ENCODE peak calls at places on chromosomes 4 and X, in six cellular contexts. One of them, this sample, is unnamed. For H3F3A, the result is how much of the 10 kb centered on the place peaks cover.

GRCh38 chrX:23334871-23335599 is 386 bp downstream of the PTCHD1 start:
- DNase-seq in neural progenitor cell: peak
- DNase-seq in PC-3: no peak
- DNase-seq in MM.1S: no peak
- DNase-seq in GM23338: peak
- DNase-seq in PC-9: no peak
- DNase-seq in this sample: no peak

GRCh38 chr4:10611673-10612072 is 72.9 kb downstream of the CLNK start:
- DNase-seq in PC-9: peak
- DNase-seq in neural progenitor cell: no peak
- DNase-seq in GM23338: no peak
- DNase-seq in PC-3: peak
- DNase-seq in MM.1S: no peak
- DNase-seq in this sample: peak

GRCh38 chr4:110998308-110998707 is 375.4 kb upstream of the PITX2 start:
- DNase-seq in PC-3: no peak
- DNase-seq in neural progenitor cell: no peak
- DNase-seq in PC-9: no peak
- DNase-seq in MM.1S: no peak
- DNase-seq in GM23338: no peak
- DNase-seq in this sample: no peak

GRCh38 chr4:7939377-7940108 is at the start of gene AFAP1:
- DNase-seq in neural progenitor cell: peak
- DNase-seq in GM23338: peak
- DNase-seq in MM.1S: no peak
- DNase-seq in PC-9: peak
- DNase-seq in PC-3: peak
- DNase-seq in this sample: peak

GRCh38 chr4:113222431-113222979 is 173.1 kb downstream of the ANK2 start:
- DNase-seq in GM23338: peak
- DNase-seq in neural progenitor cell: peak
- DNase-seq in MM.1S: no peak
- DNase-seq in PC-3: peak
- DNase-seq in PC-9: no peak
- DNase-seq in this sample: peak

GRCh38 chrX:31893525-31893924 is 821.7 kb upstream of the FTHL17 start:
- DNase-seq in PC-9: no peak
- DNase-seq in MM.1S: no peak
- DNase-seq in PC-3: no peak
- DNase-seq in GM23338: no peak
- DNase-seq in neural progenitor cell: no peak
- DNase-seq in this sample: no peak

GRCh38 chr4:20922962-20923361 is 222.7 kb downstream of the PACRGL start:
- DNase-seq in neural progenitor cell: no peak
- DNase-seq in PC-3: no peak
- DNase-seq in GM23338: no peak
- DNase-seq in MM.1S: no peak
- DNase-seq in PC-9: no peak
- DNase-seq in this sample: no peak

GRCh38 chrX:114532093-114532805 is 51.6 kb upstream of the HTR2C start:
- DNase-seq in MM.1S: no peak
- DNase-seq in PC-3: peak
- DNase-seq in neural progenitor cell: no peak
- DNase-seq in GM23338: no peak
- DNase-seq in PC-9: no peak
- DNase-seq in this sample: no peak

GRCh38 chr4:173330590-173330989 is 3.6 kb downstream of the HMGB2 start:
- DNase-seq in PC-9: no peak
- DNase-seq in neural progenitor cell: no peak
- DNase-seq in MM.1S: no peak
- DNase-seq in GM23338: no peak
- DNase-seq in PC-3: no peak
- DNase-seq in this sample: no peak

GRCh38 chrX:32267796-32268195 is 943.6 kb downstream of the DMD start:
- DNase-seq in MM.1S: no peak
- DNase-seq in neural progenitor cell: no peak
- DNase-seq in PC-3: no peak
- DNase-seq in PC-9: no peak
- DNase-seq in GM23338: no peak
- DNase-seq in this sample: no peak

GRCh38 chr4:23036921-23037495 is 344.3 kb downstream of the GBA3 start:
- DNase-seq in GM23338: no peak
- DNase-seq in MM.1S: no peak
- DNase-seq in PC-9: no peak
- DNase-seq in PC-3: peak
- DNase-seq in neural progenitor cell: no peak
- DNase-seq in this sample: no peak

GRCh38 chrX:110284159-110284558 is 33.7 kb downstream of the AMMECR1 start:
- DNase-seq in PC-9: peak
- DNase-seq in neural progenitor cell: no peak
- DNase-seq in MM.1S: no peak
- DNase-seq in GM23338: no peak
- DNase-seq in PC-3: peak
- DNase-seq in this sample: peak

GRCh38 chr4:159141193-159141592 is 38.3 kb downstream of the RAPGEF2 start:
- DNase-seq in PC-3: no peak
- DNase-seq in MM.1S: no peak
- DNase-seq in PC-9: no peak
- DNase-seq in neural progenitor cell: no peak
- DNase-seq in GM23338: no peak
- DNase-seq in this sample: peak

GRCh38 chrX:104347860-104348259 is 93.1 kb upstream of the ESX1 start:
- DNase-seq in MM.1S: no peak
- DNase-seq in neural progenitor cell: no peak
- DNase-seq in PC-3: no peak
- DNase-seq in PC-9: no peak
- DNase-seq in GM23338: no peak
- DNase-seq in this sample: peak

GRCh38 chrX:86237482-86237881 is 89.2 kb downstream of the DACH2 start:
- DNase-seq in PC-3: no peak
- DNase-seq in neural progenitor cell: no peak
- DNase-seq in MM.1S: no peak
- DNase-seq in PC-9: no peak
- DNase-seq in GM23338: no peak
- DNase-seq in this sample: no peak

GRCh38 chrX:133097031-133097430 is at the start of gene USP26:
- DNase-seq in GM23338: no peak
- DNase-seq in neural progenitor cell: no peak
- DNase-seq in PC-9: no peak
- DNase-seq in PC-3: no peak
- DNase-seq in MM.1S: no peak
- DNase-seq in this sample: no peak

GRCh38 chr4:31617667-31618066 is 897.5 kb downstream of the PCDH7 start:
- DNase-seq in PC-3: no peak
- DNase-seq in MM.1S: peak
- DNase-seq in neural progenitor cell: no peak
- DNase-seq in PC-9: no peak
- DNase-seq in GM23338: no peak
- DNase-seq in this sample: no peak

GRCh38 chrX:150161092-150161672 is 201.9 kb upstream of the MAMLD1 start:
- DNase-seq in MM.1S: no peak
- DNase-seq in PC-9: peak
- DNase-seq in GM23338: no peak
- DNase-seq in PC-3: no peak
- DNase-seq in neural progenitor cell: no peak
- DNase-seq in this sample: peak

GRCh38 chr4:173461170-173461569 is 62.3 kb upstream of the SCRG1 start:
- DNase-seq in MM.1S: no peak
- DNase-seq in neural progenitor cell: no peak
- DNase-seq in GM23338: no peak
- DNase-seq in PC-3: peak
- DNase-seq in PC-9: no peak
- DNase-seq in this sample: peak

GRCh38 chr4:123421227-123421941 is 24.8 kb downstream of the SPRY1 start:
- DNase-seq in neural progenitor cell: no peak
- DNase-seq in MM.1S: no peak
- DNase-seq in GM23338: no peak
- DNase-seq in PC-3: peak
- DNase-seq in PC-9: peak
- DNase-seq in this sample: peak

GRCh38 chr4:96162631-96163030 is 322.7 kb downstream of the PDHA2 start:
- DNase-seq in neural progenitor cell: no peak
- DNase-seq in PC-3: no peak
- DNase-seq in GM23338: peak
- DNase-seq in PC-9: no peak
- DNase-seq in MM.1S: no peak
- DNase-seq in this sample: no peak

GRCh38 chr4:337932-338758 is 531 bp downstream of the ZNF141 start:
- DNase-seq in neural progenitor cell: no peak
- DNase-seq in PC-9: no peak
- DNase-seq in PC-3: no peak
- DNase-seq in GM23338: no peak
- DNase-seq in MM.1S: no peak
- DNase-seq in this sample: peak

GRCh38 chr4:113469023-113469390 is 292.5 kb downstream of the CAMK2D start:
- DNase-seq in PC-9: no peak
- DNase-seq in PC-3: no peak
- DNase-seq in MM.1S: no peak
- DNase-seq in neural progenitor cell: no peak
- DNase-seq in GM23338: no peak
- DNase-seq in this sample: peak

GRCh38 chr4:168797176-168797575 is 212.9 kb downstream of the CBR4 start:
- DNase-seq in GM23338: no peak
- DNase-seq in MM.1S: no peak
- DNase-seq in neural progenitor cell: no peak
- DNase-seq in PC-9: peak
- DNase-seq in PC-3: peak
- DNase-seq in this sample: peak

GRCh38 chr4:67344594-67345380 is 200.5 kb downstream of the CENPC start:
- DNase-seq in GM23338: peak
- DNase-seq in PC-9: no peak
- DNase-seq in PC-3: no peak
- DNase-seq in MM.1S: no peak
- DNase-seq in neural progenitor cell: no peak
- DNase-seq in this sample: no peak

GRCh38 chr4:147839200-147839599 is 107.3 kb downstream of the ARHGAP10 start:
- DNase-seq in PC-3: no peak
- DNase-seq in PC-9: no peak
- DNase-seq in neural progenitor cell: no peak
- DNase-seq in MM.1S: no peak
- DNase-seq in GM23338: no peak
- DNase-seq in this sample: no peak

GRCh38 chrX:131626681-131627296 is 82.9 kb downstream of the OR13H1 start:
- DNase-seq in GM23338: peak
- DNase-seq in PC-9: no peak
- DNase-seq in neural progenitor cell: peak
- DNase-seq in PC-3: peak
- DNase-seq in MM.1S: no peak
- DNase-seq in this sample: peak

GRCh38 chrX:138945219-138945618 is 233.7 kb upstream of the FGF13 start:
- DNase-seq in MM.1S: no peak
- DNase-seq in neural progenitor cell: no peak
- DNase-seq in PC-9: peak
- DNase-seq in GM23338: no peak
- DNase-seq in PC-3: peak
- DNase-seq in this sample: peak

GRCh38 chr4:186037692-186038658 is 31.0 kb upstream of the TLR3 start:
- DNase-seq in neural progenitor cell: peak
- DNase-seq in PC-3: peak
- DNase-seq in GM23338: peak
- DNase-seq in MM.1S: peak
- DNase-seq in PC-9: peak
- DNase-seq in this sample: peak

GRCh38 chrX:2500681-2501151 is at the start of the genes DHRSX and ZBED1:
- DNase-seq in MM.1S: peak
- DNase-seq in GM23338: no peak
- DNase-seq in PC-9: no peak
- DNase-seq in PC-3: peak
- DNase-seq in neural progenitor cell: peak
- DNase-seq in this sample: peak
- H3F3A ChIP-seq in MM.1S: under half
- H3F3A ChIP-seq in GM23338: under half
- H3F3A ChIP-seq in PC-9: under half
- H3F3A ChIP-seq in PC-3: under half
- H3F3A ChIP-seq in neural progenitor cell: under half
- H3F3A ChIP-seq in this sample: under half

GRCh38 chr4:76740192-76740591 is 157.8 kb downstream of the SOWAHB start:
- DNase-seq in neural progenitor cell: no peak
- DNase-seq in MM.1S: no peak
- DNase-seq in GM23338: no peak
- DNase-seq in PC-9: no peak
- DNase-seq in PC-3: no peak
- DNase-seq in this sample: no peak
- TF ChIP-seq EZH2 in neural progenitor cell: no peak
- TF ChIP-seq EZH2 in MM.1S: no peak
- TF ChIP-seq EZH2 in GM23338: no peak
- TF ChIP-seq EZH2 in PC-9: no peak
- TF ChIP-seq EZH2 in PC-3: no peak
- TF ChIP-seq EZH2 in this sample: no peak

DNA sequence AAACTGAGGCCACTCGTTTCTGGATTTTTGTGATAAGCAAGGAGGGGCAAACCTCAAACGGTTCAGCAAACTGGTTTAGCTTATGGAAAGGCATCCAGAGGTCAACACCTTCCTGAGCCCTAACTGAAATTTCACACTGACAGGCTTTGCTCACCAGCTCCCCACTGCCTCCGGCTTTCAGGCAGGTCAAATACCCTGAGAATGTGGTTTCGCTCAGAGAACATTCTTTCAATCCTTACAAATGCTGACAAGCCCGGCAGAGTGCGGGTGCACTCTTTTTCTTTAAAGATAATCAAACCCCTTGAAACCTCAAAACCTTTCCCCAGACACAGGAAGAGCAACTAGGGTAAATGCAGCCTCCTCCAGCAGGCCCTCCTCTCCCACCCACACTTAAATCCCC is 41.5 kb downstream of the CD40LG start:
- DNase-seq in PC-9: no peak
- DNase-seq in GM23338: peak
- DNase-seq in MM.1S: peak
- DNase-seq in PC-3: no peak
- DNase-seq in neural progenitor cell: peak
- DNase-seq in this sample: no peak
- H2AFZ ChIP-seq in PC-9: no peak
- H2AFZ ChIP-seq in GM23338: no peak
- H2AFZ ChIP-seq in MM.1S: peak
- H2AFZ ChIP-seq in PC-3: no peak
- H2AFZ ChIP-seq in neural progenitor cell: no peak
- H2AFZ ChIP-seq in this sample: no peak

DNA sequence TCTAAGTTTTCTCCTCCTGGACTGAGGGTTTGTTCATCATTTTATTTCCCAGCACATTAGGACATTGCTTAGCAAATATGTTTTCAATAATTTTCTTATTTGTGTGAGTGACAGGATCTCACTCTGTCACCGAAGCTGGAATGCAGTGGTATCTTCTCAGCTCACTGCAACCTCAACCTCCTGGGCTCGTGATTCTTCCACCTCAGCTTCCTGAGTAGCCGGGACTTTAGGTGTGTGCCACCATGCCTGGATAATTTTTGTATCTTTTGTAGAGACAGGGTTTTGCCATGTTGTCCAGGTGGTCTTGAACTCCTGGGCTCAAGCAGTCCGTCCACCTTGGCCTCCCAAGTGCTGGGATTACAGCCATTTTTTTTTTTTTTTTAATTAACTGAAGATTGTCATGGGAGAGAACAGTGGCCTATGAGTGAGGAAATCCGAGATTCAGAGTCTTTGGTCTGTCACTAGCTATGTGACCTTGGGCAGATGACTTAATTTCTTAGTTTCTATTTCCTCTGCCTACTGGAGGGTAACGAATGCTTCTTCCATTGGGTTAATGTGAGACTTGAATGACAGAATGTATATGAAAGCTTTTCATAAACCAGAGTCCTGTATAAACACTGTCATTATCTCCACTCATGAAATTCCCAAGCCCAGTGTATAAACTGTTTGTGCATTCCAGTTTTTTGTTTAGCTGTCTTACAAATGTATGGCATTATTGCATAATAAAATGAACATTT is 23.9 kb downstream of the MOB1B start:
- DNase-seq in GM23338: no peak
- DNase-seq in MM.1S: no peak
- DNase-seq in neural progenitor cell: no peak
- DNase-seq in PC-3: no peak
- DNase-seq in PC-9: no peak
- DNase-seq in this sample: no peak
- H3F3A ChIP-seq in GM23338: under half
- H3F3A ChIP-seq in MM.1S: under half
- H3F3A ChIP-seq in neural progenitor cell: under half
- H3F3A ChIP-seq in PC-3: under half
- H3F3A ChIP-seq in PC-9: under half
- H3F3A ChIP-seq in this sample: under half

This sample was measured in GM23248.